ENCODE peak calls at places on chromosomes 12 and 14, in ten cellular contexts. One of them, this sample, is unnamed.

GRCh38 chr12:92132282-92132681 is 13.4 kb downstream of the BTG1 start:
- DNase-seq in transverse colon: no peak
- DNase-seq in HepG2: no peak
- DNase-seq in stomach: no peak
- DNase-seq in sigmoid colon: no peak
- DNase-seq in K562: no peak
- DNase-seq in esophagus muscularis mucosa: no peak
- DNase-seq in SK-N-SH: no peak
- DNase-seq in H1: no peak
- DNase-seq in suprapubic skin: no peak
- DNase-seq in this sample: no peak

GRCh38 chr12:602700-603068 is 60.6 kb downstream of the NINJ2 start:
- DNase-seq in H1: no peak
- DNase-seq in HepG2: no peak
- DNase-seq in K562: no peak
- DNase-seq in transverse colon: no peak
- DNase-seq in esophagus muscularis mucosa: no peak
- DNase-seq in sigmoid colon: no peak
- DNase-seq in stomach: no peak
- DNase-seq in suprapubic skin: no peak
- DNase-seq in SK-N-SH: no peak
- DNase-seq in this sample: no peak

GRCh38 chr12:55220725-55221124 is at the start of gene OR10A7:
- DNase-seq in K562: no peak
- DNase-seq in sigmoid colon: no peak
- DNase-seq in HepG2: no peak
- DNase-seq in suprapubic skin: no peak
- DNase-seq in esophagus muscularis mucosa: no peak
- DNase-seq in H1: no peak
- DNase-seq in stomach: no peak
- DNase-seq in transverse colon: no peak
- DNase-seq in SK-N-SH: no peak
- DNase-seq in this sample: no peak

GRCh38 chr14:57962293-57962996 is 96.6 kb upstream of the SLC35F4 start:
- DNase-seq in K562: no peak
- DNase-seq in H1: peak
- DNase-seq in transverse colon: no peak
- DNase-seq in SK-N-SH: no peak
- DNase-seq in HepG2: no peak
- DNase-seq in esophagus muscularis mucosa: peak
- DNase-seq in sigmoid colon: no peak
- DNase-seq in suprapubic skin: no peak
- DNase-seq in stomach: no peak
- DNase-seq in this sample: no peak

GRCh38 chr12:47900480-47901129 is 4.2 kb downstream of the VDR start:
- DNase-seq in HepG2: peak
- DNase-seq in sigmoid colon: peak
- DNase-seq in SK-N-SH: no peak
- DNase-seq in stomach: peak
- DNase-seq in transverse colon: peak
- DNase-seq in H1: no peak
- DNase-seq in K562: no peak
- DNase-seq in suprapubic skin: no peak
- DNase-seq in esophagus muscularis mucosa: no peak
- DNase-seq in this sample: no peak

GRCh38 chr12:131775124-131775903 is 52.9 kb upstream of the MMP17 start:
- DNase-seq in K562: no peak
- DNase-seq in sigmoid colon: no peak
- DNase-seq in suprapubic skin: no peak
- DNase-seq in HepG2: no peak
- DNase-seq in transverse colon: no peak
- DNase-seq in SK-N-SH: no peak
- DNase-seq in esophagus muscularis mucosa: no peak
- DNase-seq in H1: no peak
- DNase-seq in stomach: no peak
- DNase-seq in this sample: peak

GRCh38 chr12:51868821-51869489 is 18.9 kb upstream of the ANKRD33 start:
- DNase-seq in sigmoid colon: no peak
- DNase-seq in suprapubic skin: peak
- DNase-seq in HepG2: no peak
- DNase-seq in esophagus muscularis mucosa: no peak
- DNase-seq in H1: peak
- DNase-seq in SK-N-SH: peak
- DNase-seq in K562: peak
- DNase-seq in transverse colon: no peak
- DNase-seq in stomach: no peak
- DNase-seq in this sample: peak

GRCh38 chr12:14845350-14845750 is 2.0 kb upstream of the ART4 start:
- DNase-seq in H1: no peak
- DNase-seq in sigmoid colon: no peak
- DNase-seq in K562: peak
- DNase-seq in esophagus muscularis mucosa: no peak
- DNase-seq in SK-N-SH: peak
- DNase-seq in suprapubic skin: no peak
- DNase-seq in transverse colon: peak
- DNase-seq in HepG2: peak
- DNase-seq in stomach: peak
- DNase-seq in this sample: no peak

GRCh38 chr14:75442642-75443041 is 14.8 kb downstream of the JDP2 start:
- DNase-seq in K562: peak
- DNase-seq in suprapubic skin: peak
- DNase-seq in H1: no peak
- DNase-seq in stomach: no peak
- DNase-seq in HepG2: no peak
- DNase-seq in esophagus muscularis mucosa: no peak
- DNase-seq in sigmoid colon: no peak
- DNase-seq in transverse colon: no peak
- DNase-seq in SK-N-SH: no peak
- DNase-seq in this sample: no peak

GRCh38 chr14:25049559-25050493 is at the start of gene STXBP6:
- DNase-seq in SK-N-SH: peak
- DNase-seq in sigmoid colon: peak
- DNase-seq in stomach: peak
- DNase-seq in esophagus muscularis mucosa: no peak
- DNase-seq in K562: peak
- DNase-seq in H1: peak
- DNase-seq in HepG2: peak
- DNase-seq in suprapubic skin: peak
- DNase-seq in transverse colon: peak
- DNase-seq in this sample: peak

GRCh38 chr14:25049127-25049558 is 804 bp downstream of the STXBP6 start:
- DNase-seq in suprapubic skin: peak
- DNase-seq in SK-N-SH: peak
- DNase-seq in transverse colon: peak
- DNase-seq in stomach: no peak
- DNase-seq in esophagus muscularis mucosa: no peak
- DNase-seq in HepG2: no peak
- DNase-seq in H1: peak
- DNase-seq in sigmoid colon: peak
- DNase-seq in K562: no peak
- DNase-seq in this sample: no peak

GRCh38 chr14:25046301-25046943 is 3.5 kb downstream of the STXBP6 start:
- DNase-seq in K562: peak
- DNase-seq in stomach: no peak
- DNase-seq in H1: no peak
- DNase-seq in HepG2: no peak
- DNase-seq in SK-N-SH: no peak
- DNase-seq in transverse colon: no peak
- DNase-seq in esophagus muscularis mucosa: no peak
- DNase-seq in sigmoid colon: no peak
- DNase-seq in suprapubic skin: no peak
- DNase-seq in this sample: no peak

GRCh38 chr14:25050494-25051170 is 685 bp upstream of the STXBP6 start:
- DNase-seq in H1: no peak
- DNase-seq in K562: peak
- DNase-seq in transverse colon: no peak
- DNase-seq in SK-N-SH: no peak
- DNase-seq in stomach: no peak
- DNase-seq in esophagus muscularis mucosa: no peak
- DNase-seq in suprapubic skin: no peak
- DNase-seq in sigmoid colon: no peak
- DNase-seq in HepG2: no peak
- DNase-seq in this sample: no peak

DNA sequence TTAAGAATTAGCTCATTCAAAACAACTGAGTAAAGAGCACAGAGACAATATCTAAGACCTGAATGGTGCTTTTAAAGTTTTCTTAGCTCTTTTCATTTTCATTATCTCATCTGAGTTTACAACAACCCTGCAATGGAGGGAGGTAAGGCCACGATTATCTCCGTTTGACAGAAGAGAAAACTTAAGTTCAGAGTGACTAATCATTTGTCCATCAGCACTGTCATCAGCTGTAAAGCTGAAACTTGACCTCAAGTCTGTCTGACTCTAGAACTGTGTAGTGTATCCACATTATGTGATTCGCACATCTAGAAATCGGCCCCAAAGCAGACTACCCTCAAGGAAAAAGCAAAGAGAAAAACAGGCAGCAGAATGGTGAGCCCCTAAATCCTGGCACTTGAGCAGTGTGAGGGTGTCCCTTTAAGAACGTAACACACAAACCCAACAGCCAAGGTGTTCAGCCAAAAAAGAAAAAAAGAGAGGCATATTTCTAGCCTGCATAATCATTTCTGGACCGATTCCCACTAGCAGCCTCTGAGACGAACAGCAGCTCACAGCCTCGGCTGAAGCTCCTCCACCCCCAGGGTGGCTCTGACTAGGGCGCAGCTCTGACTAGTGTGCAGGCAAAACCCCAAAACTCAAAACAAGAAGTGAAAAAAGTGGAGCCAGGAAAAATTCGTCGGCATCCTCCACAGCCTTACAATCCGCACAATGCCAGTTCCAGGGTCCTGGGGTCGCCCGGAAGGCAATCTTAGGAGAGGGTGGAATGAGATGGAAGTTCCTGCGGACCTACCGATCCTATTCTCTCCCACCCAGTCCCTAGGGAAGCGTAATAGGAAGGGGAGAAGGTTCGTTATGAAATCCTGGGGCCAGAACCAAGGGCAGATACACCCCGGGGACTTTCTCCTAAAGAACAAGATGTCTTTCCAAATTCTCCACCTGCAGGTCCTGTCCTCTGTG is 1.5 kb downstream of the STXBP6 start:
- DNase-seq in sigmoid colon: peak
- DNase-seq in transverse colon: peak
- DNase-seq in suprapubic skin: peak
- DNase-seq in esophagus muscularis mucosa: no peak
- DNase-seq in H1: no peak
- DNase-seq in K562: peak
- DNase-seq in stomach: peak
- DNase-seq in HepG2: no peak
- DNase-seq in SK-N-SH: no peak
- DNase-seq in this sample: no peak
- TF ChIP-seq POLR2AphosphoS5 in sigmoid colon: peak
- TF ChIP-seq POLR2AphosphoS5 in transverse colon: no peak
- TF ChIP-seq POLR2AphosphoS5 in suprapubic skin: no peak
- TF ChIP-seq POLR2AphosphoS5 in esophagus muscularis mucosa: peak
- TF ChIP-seq POLR2AphosphoS5 in H1: no peak
- TF ChIP-seq POLR2AphosphoS5 in K562: no peak
- TF ChIP-seq POLR2AphosphoS5 in stomach: peak
- TF ChIP-seq POLR2AphosphoS5 in HepG2: no peak
- TF ChIP-seq POLR2AphosphoS5 in SK-N-SH: no peak
- TF ChIP-seq POLR2AphosphoS5 in this sample: no peak

GRCh38 chr12:3197131-3197818 is 120.1 kb downstream of the TSPAN9 start:
- DNase-seq in transverse colon: no peak
- DNase-seq in suprapubic skin: no peak
- DNase-seq in stomach: no peak
- DNase-seq in sigmoid colon: no peak
- DNase-seq in HepG2: peak
- DNase-seq in SK-N-SH: no peak
- DNase-seq in K562: no peak
- DNase-seq in esophagus muscularis mucosa: no peak
- DNase-seq in H1: no peak
- DNase-seq in this sample: no peak
- TF ChIP-seq EP300 in transverse colon: no peak
- TF ChIP-seq EP300 in suprapubic skin: no peak
- TF ChIP-seq EP300 in stomach: no peak
- TF ChIP-seq EP300 in sigmoid colon: no peak
- TF ChIP-seq EP300 in HepG2: no peak
- TF ChIP-seq EP300 in SK-N-SH: no peak
- TF ChIP-seq EP300 in K562: no peak
- TF ChIP-seq EP300 in esophagus muscularis mucosa: no peak
- TF ChIP-seq EP300 in H1: no peak
- TF ChIP-seq EP300 in this sample: no peak

DNA sequence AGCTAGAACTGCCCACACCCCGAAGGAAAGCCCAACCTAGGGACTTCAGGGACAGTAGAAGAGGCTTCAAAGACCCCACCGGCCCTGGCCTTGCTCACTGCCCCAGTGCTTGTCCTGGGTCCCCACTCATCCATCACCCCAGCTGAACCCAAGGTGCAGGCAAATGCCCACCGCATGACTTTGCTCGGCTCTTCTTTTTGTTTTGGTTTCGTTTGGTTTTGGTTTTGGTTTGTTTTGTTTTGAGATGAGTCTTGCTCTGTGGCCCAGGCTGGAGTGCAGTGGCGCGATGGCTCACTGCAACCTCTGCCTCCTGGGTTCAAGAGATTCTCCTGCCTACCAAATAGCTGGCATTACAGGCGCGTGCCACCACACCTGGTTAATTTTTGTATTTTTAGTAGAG is 9.0 kb downstream of the CCDC85C start:
- DNase-seq in SK-N-SH: no peak
- DNase-seq in stomach: no peak
- DNase-seq in sigmoid colon: no peak
- DNase-seq in suprapubic skin: no peak
- DNase-seq in K562: no peak
- DNase-seq in transverse colon: no peak
- DNase-seq in H1: no peak
- DNase-seq in esophagus muscularis mucosa: no peak
- DNase-seq in HepG2: no peak
- DNase-seq in this sample: no peak
- H3K27ac ChIP-seq in SK-N-SH: no peak
- H3K27ac ChIP-seq in stomach: peak
- H3K27ac ChIP-seq in sigmoid colon: peak
- H3K27ac ChIP-seq in suprapubic skin: no peak
- H3K27ac ChIP-seq in K562: no peak
- H3K27ac ChIP-seq in transverse colon: peak
- H3K27ac ChIP-seq in H1: no peak
- H3K27ac ChIP-seq in esophagus muscularis mucosa: peak
- H3K27ac ChIP-seq in HepG2: no peak
- H3K27ac ChIP-seq in this sample: peak

DNA sequence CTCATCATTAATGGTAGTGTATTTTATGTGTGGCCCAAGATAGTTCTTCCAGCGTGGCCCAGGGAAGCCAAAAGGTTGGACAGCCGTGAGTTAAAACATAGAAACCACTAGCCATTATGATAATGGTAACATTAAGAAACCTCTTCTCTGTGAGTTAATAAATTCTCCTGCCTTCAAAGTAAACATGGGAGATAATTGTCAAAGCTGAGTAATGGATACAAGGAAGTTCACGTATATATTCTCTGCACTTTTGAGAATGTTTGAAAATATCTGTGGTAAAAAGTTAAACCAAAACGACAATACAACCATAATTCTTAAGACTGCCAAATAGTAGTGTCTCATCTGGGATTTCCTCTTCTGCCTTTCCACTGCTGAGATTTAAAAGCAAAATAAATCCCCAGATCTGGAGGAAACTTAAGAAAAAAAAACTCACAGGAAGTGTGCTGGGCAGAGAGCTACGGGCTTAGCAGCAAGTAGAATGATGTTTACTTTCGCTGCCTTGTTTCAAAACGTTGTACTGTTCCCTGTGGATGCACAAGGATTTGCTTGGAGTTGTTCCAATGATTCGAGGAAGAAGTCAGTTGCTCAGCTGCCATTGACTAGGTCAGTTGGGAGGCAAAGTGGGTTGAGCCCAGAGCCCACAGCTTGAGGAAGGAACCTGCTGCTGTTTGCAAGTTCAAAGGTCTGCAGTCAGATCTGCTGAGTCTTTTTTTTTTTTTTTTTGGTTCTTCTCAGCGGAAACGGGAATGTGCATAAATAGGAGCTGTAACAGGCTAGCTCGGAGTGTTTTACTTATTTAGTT is 1.7 kb downstream of the TPCN1 start:
- DNase-seq in K562: no peak
- DNase-seq in stomach: peak
- DNase-seq in sigmoid colon: peak
- DNase-seq in SK-N-SH: no peak
- DNase-seq in H1: no peak
- DNase-seq in esophagus muscularis mucosa: no peak
- DNase-seq in suprapubic skin: peak
- DNase-seq in transverse colon: peak
- DNase-seq in HepG2: peak
- DNase-seq in this sample: peak
- TF ChIP-seq POLR2AphosphoS5 in K562: no peak
- TF ChIP-seq POLR2AphosphoS5 in stomach: peak
- TF ChIP-seq POLR2AphosphoS5 in sigmoid colon: peak
- TF ChIP-seq POLR2AphosphoS5 in SK-N-SH: no peak
- TF ChIP-seq POLR2AphosphoS5 in H1: no peak
- TF ChIP-seq POLR2AphosphoS5 in esophagus muscularis mucosa: peak
- TF ChIP-seq POLR2AphosphoS5 in suprapubic skin: no peak
- TF ChIP-seq POLR2AphosphoS5 in transverse colon: peak
- TF ChIP-seq POLR2AphosphoS5 in HepG2: no peak
- TF ChIP-seq POLR2AphosphoS5 in this sample: peak